ENCODE peak calls at places on chromosomes 5 and 9, in four cellular contexts. B is gastrocnemius medialis, E is fibroblast of pulmonary artery, Y is astrocyte. H is an unnamed sample.

GRCh38 chr9:119905706-119906105 is 536.5 kb upstream of the BRINP1 start:
- DNase-seq in Y (no peak), B (no peak), E (no peak), H (no peak)

GRCh38 chr5:150180241-150181027 is 9.4 kb upstream of the SLC6A7 start:
- DNase-seq in B (peak), Y (no peak), E (peak), H (peak)

GRCh38 chr5:176530406-176530982 is 6.7 kb downstream of the RNF44 start:
- DNase-seq in E (no peak), B (no peak), Y (no peak), H (no peak)

GRCh38 chr5:141234109-141234508 is 11.0 kb downstream of the PCDHB14 start:
- DNase-seq in E (peak), B (no peak), Y (no peak), H (peak)

GRCh38 chr5:147407094-147407681 is 102.7 kb downstream of the DPYSL3 start:
- DNase-seq in B (no peak), Y (peak), E (peak), H (peak)

GRCh38 chr5:148482697-148483462 is 99.1 kb downstream of the FBXO38 start:
- DNase-seq in E (peak), B (no peak), Y (peak), H (peak)

GRCh38 chr5:138466900-138467710 is 1.8 kb downstream of the EGR1 start:
- DNase-seq in B (no peak), Y (peak), E (peak), H (no peak)

GRCh38 chr5:112016980-112017379 is 260.0 kb upstream of the NREP start:
- DNase-seq in Y (no peak), E (no peak), B (no peak), H (no peak)

GRCh38 chr9:84668204-84669007 is 1.1 kb upstream of the NTRK2 start:
- DNase-seq in Y (peak), E (peak), B (peak), H (peak)

GRCh38 chr5:147055850-147056523 is 177.4 kb upstream of the PPP2R2B start:
- DNase-seq in Y (peak), B (no peak), E (no peak), H (no peak)

GRCh38 chr9:134597957-134598883 is 43.4 kb upstream of the COL5A1 start:
- DNase-seq in B (no peak), E (no peak), Y (no peak), H (no peak)

GRCh38 chr5:143001764-143002351 is 231.7 kb downstream of the ARHGAP26 start:
- DNase-seq in Y (peak), B (no peak), E (peak), H (peak)

GRCh38 chr9:87684627-87685204 is 41.2 kb upstream of the CTSL start:
- DNase-seq in B (no peak), E (peak), Y (no peak), H (peak)

GRCh38 chr5:145936401-145937131 is at the start of gene SH3RF2:
- DNase-seq in Y (peak), E (peak), B (peak), H (peak)

GRCh38 chr5:167248262-167248661 is 1043.2 kb upstream of the WWC1 start:
- DNase-seq in B (no peak), Y (no peak), E (no peak), H (peak)

GRCh38 chr9:13719410-13719809 is 439.9 kb upstream of the MPDZ start:
- DNase-seq in E (peak), B (no peak), Y (peak), H (peak)

GRCh38 chr9:94533155-94533554 is 21.7 kb upstream of the PCAT7 start:
- DNase-seq in B (no peak), Y (no peak), E (no peak), H (no peak)

GRCh38 chr9:133768859-133769510 is 30.8 kb upstream of the SARDH start:
- DNase-seq in B (no peak), E (no peak), Y (no peak), H (no peak)

GRCh38 chr5:80695666-80696065 is 40.9 kb upstream of the DHFR start:
- DNase-seq in B (no peak), Y (no peak), E (no peak), H (no peak)

GRCh38 chr5:157004893-157005551 is 42.0 kb upstream of the TIMD4 start:
- DNase-seq in B (no peak), E (no peak), Y (peak), H (peak)

GRCh38 chr5:93277001-93277400 is 304.0 kb downstream of the NR2F1-AS1 start:
- DNase-seq in Y (peak), E (no peak), B (no peak), H (peak)

GRCh38 chr9:92887880-92888338 is 10.1 kb upstream of the ZNF484 start:
- DNase-seq in Y (no peak), E (no peak), B (no peak), H (no peak)

GRCh38 chr9:99590879-99591278 is 230.8 kb upstream of the NR4A3 start:
- DNase-seq in B (no peak), Y (no peak), E (no peak), H (no peak)

GRCh38 chr5:33410221-33410620 is 30.5 kb upstream of the TARS1 start:
- DNase-seq in B (no peak), E (no peak), Y (no peak), H (no peak)

GRCh38 chr9:127004946-127005769 is 90.6 kb downstream of the RALGPS1 start:
- DNase-seq in E (peak), Y (peak), B (no peak), H (peak)

GRCh38 chr5:58294598-58295298 is 165.1 kb downstream of the PLK2 start:
- DNase-seq in B (no peak), E (peak), Y (peak), H (peak)

GRCh38 chr9:81499021-81499454 is 190.3 kb downstream of the TLE1 start:
- DNase-seq in Y (peak), B (peak), E (peak), H (peak)

GRCh38 chr5:55903121-55903701 is 52.1 kb downstream of the IL31RA start:
- DNase-seq in Y (peak), B (no peak), E (peak), H (peak)

GRCh38 chr9:78592866-78593265 is 295.9 kb downstream of the PSAT1 start:
- DNase-seq in E (peak), B (no peak), Y (peak), H (peak)

GRCh38 chr5:135139397-135140134 is 105.5 kb upstream of the PITX1 start:
- DNase-seq in Y (peak), B (no peak), E (peak), H (peak)

GRCh38 chr5:138654281-138654867 is 79.2 kb upstream of the HSPA9 start:
- DNase-seq in Y (peak), B (no peak), E (peak), H (peak)

GRCh38 chr9:34253460-34253837 is 74.6 kb downstream of the UBAP1 start:
- DNase-seq in B (peak), Y (no peak), E (peak), H (peak)

GRCh38 chr5:77643654-77644404 is 5.3 kb upstream of the OTP start:
- DNase-seq in Y (no peak), B (no peak), E (no peak), H (no peak)

GRCh38 chr5:94433393-94434149 is 184.8 kb downstream of the KIAA0825 start:
- DNase-seq in E (peak), B (peak), Y (peak), H (peak)

GRCh38 chr5:159441441-159441840 is 111.2 kb upstream of the IL12B start:
- DNase-seq in B (no peak), Y (no peak), E (no peak), H (peak)

GRCh38 chr9:129617167-129617566 is 3.7 kb downstream of the C9orf50 start:
- DNase-seq in Y (peak), E (peak), B (no peak), H (peak)
- TF ChIP-seq CTCF in Y (peak), E (peak), B (no peak), H (peak)

GRCh38 chr9:86274821-86275643 is 7.3 kb downstream of the ISCA1 start:
- DNase-seq in E (no peak), Y (no peak), B (no peak), H (no peak)

GRCh38 chr9:86277072-86277471 is 5.3 kb downstream of the ISCA1 start:
- DNase-seq in B (no peak), E (no peak), Y (no peak), H (no peak)

GRCh38 chr9:86279839-86280238 is 2.5 kb downstream of the ISCA1 start:
- DNase-seq in B (no peak), Y (no peak), E (no peak), H (no peak)

GRCh38 chr9:86272221-86272620 is 10.1 kb downstream of the ISCA1 start:
- DNase-seq in E (no peak), B (no peak), Y (no peak), H (no peak)

DNA sequence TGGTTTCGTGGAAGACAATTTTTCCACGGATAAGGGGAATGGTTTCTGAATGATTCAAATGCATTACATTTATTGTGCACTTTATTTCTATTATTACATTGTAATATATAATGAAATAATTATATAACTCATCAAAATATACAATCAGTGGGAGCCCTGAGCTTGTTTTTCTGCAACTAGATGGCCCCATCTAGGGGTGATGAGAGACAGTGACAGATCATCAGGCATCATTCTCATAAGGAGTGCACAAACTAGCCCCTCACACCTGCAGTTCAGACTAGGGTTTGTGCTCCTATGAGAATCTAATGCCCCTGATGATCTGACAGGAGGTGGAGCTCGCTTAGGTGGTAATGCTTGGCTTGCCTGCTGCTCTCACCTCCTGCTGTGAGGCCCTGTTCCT is 6.4 kb downstream of the ISCA1 start:
- DNase-seq in B (no peak), Y (no peak), E (no peak), H (no peak)
- TF ChIP-seq CTCF in B (peak), Y (peak), E (peak), H (peak)

GRCh38 chr9:97301974-97302373 is 5.5 kb upstream of the CCDC180 start:
- DNase-seq in E (no peak), Y (no peak), B (no peak), H (no peak)
- TF ChIP-seq CTCF in E (no peak), Y (no peak), B (no peak), H (no peak)

DNA sequence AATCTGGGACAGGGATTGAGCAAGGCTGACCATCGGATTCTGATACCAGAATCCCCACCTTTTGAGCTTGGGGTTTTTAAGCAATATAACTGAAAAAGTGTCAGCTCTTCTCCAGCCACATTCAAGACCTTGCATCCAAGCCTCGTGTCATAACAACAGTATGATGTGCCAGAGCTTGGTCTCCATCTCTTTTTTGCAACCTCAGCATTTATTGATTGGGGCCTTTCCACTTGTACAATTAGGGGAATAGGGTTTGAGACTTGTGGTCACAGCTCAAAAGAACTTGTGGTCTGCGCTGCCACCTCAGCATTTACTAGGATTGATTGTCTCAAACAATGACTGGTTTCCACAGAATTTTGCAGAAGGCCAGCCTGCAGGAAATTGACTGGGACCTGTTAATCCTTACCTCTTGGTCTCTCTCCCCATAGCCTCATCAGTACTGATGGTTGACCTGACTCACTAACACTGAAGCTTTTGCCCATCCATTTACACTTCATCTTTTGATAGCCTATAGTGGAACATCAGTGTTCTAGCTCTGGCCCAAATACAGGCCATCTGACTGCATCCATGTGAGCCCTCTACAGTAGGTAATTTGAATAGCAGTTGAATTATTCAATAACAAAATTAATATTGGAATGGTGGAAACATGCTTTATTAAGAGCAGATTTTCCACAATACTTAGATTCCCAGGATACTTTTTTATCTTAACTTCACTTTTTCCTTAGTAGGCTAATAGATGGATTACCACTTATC is 381.6 kb upstream of the PRR16 start:
- DNase-seq in Y (no peak), B (no peak), E (no peak), H (no peak)
- TF ChIP-seq CTCF in Y (no peak), B (no peak), E (no peak), H (peak)

DNA sequence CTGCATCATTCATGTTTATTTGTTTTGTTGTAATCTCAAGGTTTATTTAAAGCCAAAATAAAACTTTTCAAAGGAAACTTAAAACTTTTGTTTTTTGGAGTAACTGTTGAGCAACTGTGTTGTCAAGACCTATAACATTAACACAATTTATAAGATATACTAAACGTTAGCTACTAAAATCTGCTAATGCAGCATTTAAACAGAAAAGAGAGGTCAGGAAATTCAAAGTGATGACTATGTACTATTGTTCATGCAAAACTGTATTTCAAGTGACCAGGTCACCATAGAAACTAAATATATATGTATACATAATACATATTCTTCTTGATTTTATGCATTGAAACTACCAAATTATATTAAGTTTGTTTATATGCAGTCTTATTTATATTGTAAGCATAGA is 1740.9 kb downstream of the EFNA5 start:
- DNase-seq in E (no peak), B (no peak), Y (no peak), H (no peak)
- TF ChIP-seq CTCF in E (no peak), B (no peak), Y (no peak), H (no peak)

GRCh38 chr9:131833083-131833482 is 93.2 kb upstream of the RAPGEF1 start:
- DNase-seq in Y (no peak), E (no peak), B (no peak), H (no peak)

GRCh38 chr9:131835132-131835910 is 95.4 kb upstream of the RAPGEF1 start:
- DNase-seq in B (no peak), Y (no peak), E (no peak), H (no peak)

GRCh38 chr9:131836021-131836420 is 96.1 kb upstream of the RAPGEF1 start:
- DNase-seq in Y (no peak), B (no peak), E (no peak), H (no peak)

GRCh38 chr9:131834721-131835120 is 94.8 kb upstream of the RAPGEF1 start:
- DNase-seq in E (no peak), Y (no peak), B (no peak), H (no peak)

GRCh38 chr9:131833906-131834305 is 94.0 kb upstream of the RAPGEF1 start:
- DNase-seq in Y (peak), E (no peak), B (no peak), H (peak)
- TF ChIP-seq CTCF in Y (no peak), E (no peak), B (no peak), H (no peak)

H was measured in fibroblast of mammary gland.